ENCODE peak calls at places on chromosome 12, in nine cellular contexts. One of them, this sample, is unnamed.

GRCh38 chr12:78489990-78490389 is 374.6 kb upstream of the SYT1 start:
- DNase-seq in lung: no peak
- DNase-seq in left ventricle myocardium inferior: no peak
- DNase-seq in CD8-positive, alpha-beta T cell: no peak
- DNase-seq in suprapubic skin: no peak
- DNase-seq in astrocyte: peak; percentile 44
- DNase-seq in neural progenitor cell: no peak
- DNase-seq in adrenal gland: no peak
- DNase-seq in aorta: no peak
- DNase-seq in this sample: no peak

GRCh38 chr12:102849722-102850447 is 67.2 kb downstream of the PAH start:
- DNase-seq in lung: no peak
- DNase-seq in left ventricle myocardium inferior: no peak
- DNase-seq in CD8-positive, alpha-beta T cell: no peak
- DNase-seq in suprapubic skin: no peak
- DNase-seq in astrocyte: no peak
- DNase-seq in neural progenitor cell: no peak
- DNase-seq in adrenal gland: no peak
- DNase-seq in aorta: no peak
- DNase-seq in this sample: no peak

GRCh38 chr12:106332536-106332935 is 25.0 kb upstream of the POLR3B start:
- DNase-seq in lung: no peak
- DNase-seq in left ventricle myocardium inferior: no peak
- DNase-seq in CD8-positive, alpha-beta T cell: no peak
- DNase-seq in suprapubic skin: no peak
- DNase-seq in astrocyte: no peak
- DNase-seq in neural progenitor cell: no peak
- DNase-seq in adrenal gland: no peak
- DNase-seq in aorta: no peak
- DNase-seq in this sample: no peak

GRCh38 chr12:116525418-116526001 is 33.7 kb upstream of the MAP1LC3B2 start:
- DNase-seq in lung: peak; percentile 56
- DNase-seq in left ventricle myocardium inferior: peak; percentile 48
- DNase-seq in CD8-positive, alpha-beta T cell: no peak
- DNase-seq in suprapubic skin: peak; percentile 88
- DNase-seq in astrocyte: peak; percentile 94
- DNase-seq in neural progenitor cell: no peak
- DNase-seq in adrenal gland: peak; percentile 65
- DNase-seq in aorta: peak; percentile 90
- DNase-seq in this sample: peak; percentile 92

GRCh38 chr12:79873223-79873622 is 61.7 kb downstream of the PPP1R12A start:
- DNase-seq in lung: no peak
- DNase-seq in left ventricle myocardium inferior: no peak
- DNase-seq in CD8-positive, alpha-beta T cell: no peak
- DNase-seq in suprapubic skin: no peak
- DNase-seq in astrocyte: no peak
- DNase-seq in neural progenitor cell: no peak
- DNase-seq in adrenal gland: no peak
- DNase-seq in aorta: no peak
- DNase-seq in this sample: no peak

GRCh38 chr12:48389409-48389808 is 38.7 kb upstream of the ZNF641 start:
- DNase-seq in lung: no peak
- DNase-seq in left ventricle myocardium inferior: no peak
- DNase-seq in CD8-positive, alpha-beta T cell: no peak
- DNase-seq in suprapubic skin: no peak
- DNase-seq in astrocyte: no peak
- DNase-seq in neural progenitor cell: no peak
- DNase-seq in adrenal gland: no peak
- DNase-seq in aorta: no peak
- DNase-seq in this sample: no peak

GRCh38 chr12:121001060-121001459 is 15.2 kb downstream of the C12orf43 start:
- DNase-seq in lung: no peak
- DNase-seq in left ventricle myocardium inferior: no peak
- DNase-seq in CD8-positive, alpha-beta T cell: no peak
- DNase-seq in suprapubic skin: no peak
- DNase-seq in astrocyte: no peak
- DNase-seq in neural progenitor cell: no peak
- DNase-seq in adrenal gland: no peak
- DNase-seq in aorta: no peak
- DNase-seq in this sample: no peak

GRCh38 chr12:14554281-14555008 is 13.2 kb downstream of the PLBD1 start:
- DNase-seq in lung: peak; percentile 87
- DNase-seq in left ventricle myocardium inferior: peak; percentile 88
- DNase-seq in CD8-positive, alpha-beta T cell: no peak
- DNase-seq in suprapubic skin: peak; percentile 88
- DNase-seq in astrocyte: no peak
- DNase-seq in neural progenitor cell: no peak
- DNase-seq in adrenal gland: peak; percentile 75
- DNase-seq in aorta: peak; percentile 91
- DNase-seq in this sample: peak; percentile 87

GRCh38 chr12:6748761-6749160 is 4.2 kb downstream of the MLF2 start:
- DNase-seq in lung: no peak
- DNase-seq in left ventricle myocardium inferior: no peak
- DNase-seq in CD8-positive, alpha-beta T cell: no peak
- DNase-seq in suprapubic skin: no peak
- DNase-seq in astrocyte: no peak
- DNase-seq in neural progenitor cell: no peak
- DNase-seq in adrenal gland: no peak
- DNase-seq in aorta: no peak
- DNase-seq in this sample: no peak

GRCh38 chr12:34219046-34219770 is 196.9 kb downstream of the ALG10 start:
- DNase-seq in lung: no peak
- DNase-seq in left ventricle myocardium inferior: no peak
- DNase-seq in CD8-positive, alpha-beta T cell: peak; percentile 50
- DNase-seq in suprapubic skin: no peak
- DNase-seq in astrocyte: no peak
- DNase-seq in neural progenitor cell: no peak
- DNase-seq in adrenal gland: peak; percentile 44
- DNase-seq in aorta: no peak
- DNase-seq in this sample: no peak

GRCh38 chr12:112858776-112859175 is 48.0 kb upstream of the OAS1 start:
- DNase-seq in lung: no peak
- DNase-seq in left ventricle myocardium inferior: no peak
- DNase-seq in CD8-positive, alpha-beta T cell: no peak
- DNase-seq in suprapubic skin: no peak
- DNase-seq in astrocyte: no peak
- DNase-seq in neural progenitor cell: no peak
- DNase-seq in adrenal gland: no peak
- DNase-seq in aorta: no peak
- DNase-seq in this sample: no peak

GRCh38 chr12:3777206-3777809 is 24.4 kb upstream of the CRACR2A start:
- DNase-seq in lung: no peak
- DNase-seq in left ventricle myocardium inferior: no peak
- DNase-seq in CD8-positive, alpha-beta T cell: no peak
- DNase-seq in suprapubic skin: no peak
- DNase-seq in astrocyte: peak; percentile 12
- DNase-seq in neural progenitor cell: peak; percentile 66
- DNase-seq in adrenal gland: no peak
- DNase-seq in aorta: no peak
- DNase-seq in this sample: no peak

GRCh38 chr12:89863332-89863938 is 154.8 kb upstream of the ATP2B1 start:
- DNase-seq in lung: no peak
- DNase-seq in left ventricle myocardium inferior: no peak
- DNase-seq in CD8-positive, alpha-beta T cell: peak; percentile 69
- DNase-seq in suprapubic skin: no peak
- DNase-seq in astrocyte: no peak
- DNase-seq in neural progenitor cell: no peak
- DNase-seq in adrenal gland: no peak
- DNase-seq in aorta: no peak
- DNase-seq in this sample: no peak

GRCh38 chr12:2057041-2057792 is 4.4 kb downstream of the CACNA1C start:
- DNase-seq in lung: no peak
- DNase-seq in left ventricle myocardium inferior: peak; percentile 58
- DNase-seq in CD8-positive, alpha-beta T cell: no peak
- DNase-seq in suprapubic skin: peak; percentile 70
- DNase-seq in astrocyte: no peak
- DNase-seq in neural progenitor cell: peak; percentile 93
- DNase-seq in adrenal gland: peak; percentile 82
- DNase-seq in aorta: peak; percentile 73
- DNase-seq in this sample: peak; percentile 90

GRCh38 chr12:78209851-78210493 is 379.3 kb downstream of the NAV3 start:
- DNase-seq in lung: no peak
- DNase-seq in left ventricle myocardium inferior: peak; percentile 33
- DNase-seq in CD8-positive, alpha-beta T cell: no peak
- DNase-seq in suprapubic skin: no peak
- DNase-seq in astrocyte: no peak
- DNase-seq in neural progenitor cell: no peak
- DNase-seq in adrenal gland: no peak
- DNase-seq in aorta: peak; percentile 42
- DNase-seq in this sample: no peak

GRCh38 chr12:57232156-57232756 is 2.7 kb downstream of the SHMT2 start:
- DNase-seq in lung: no peak
- DNase-seq in left ventricle myocardium inferior: no peak
- DNase-seq in CD8-positive, alpha-beta T cell: no peak
- DNase-seq in suprapubic skin: no peak
- DNase-seq in astrocyte: no peak
- DNase-seq in neural progenitor cell: no peak
- DNase-seq in adrenal gland: no peak
- DNase-seq in aorta: peak; percentile 64
- DNase-seq in this sample: no peak
- H3K36me3 ChIP-seq in lung: peaks cover 38% of the 10 kb centered on the region
- H3K36me3 ChIP-seq in left ventricle myocardium inferior: peaks cover 38% of the 10 kb centered on the region
- H3K36me3 ChIP-seq in CD8-positive, alpha-beta T cell: peaks cover 23% of the 10 kb centered on the region
- H3K36me3 ChIP-seq in suprapubic skin: peaks cover 36% of the 10 kb centered on the region
- H3K36me3 ChIP-seq in astrocyte: peaks cover 23% of the 10 kb centered on the region
- H3K36me3 ChIP-seq in neural progenitor cell: no peaks in the 10 kb centered on the region
- H3K36me3 ChIP-seq in adrenal gland: peaks cover 30% of the 10 kb centered on the region
- H3K36me3 ChIP-seq in aorta: peaks cover 9% of the 10 kb centered on the region
- H3K36me3 ChIP-seq in this sample: peaks cover 4% of the 10 kb centered on the region

GRCh38 chr12:108646597-108647190 is 13.0 kb upstream of the SELPLG start:
- DNase-seq in lung: no peak
- DNase-seq in left ventricle myocardium inferior: no peak
- DNase-seq in CD8-positive, alpha-beta T cell: no peak
- DNase-seq in suprapubic skin: no peak
- DNase-seq in astrocyte: peak; percentile 45
- DNase-seq in neural progenitor cell: no peak
- DNase-seq in adrenal gland: no peak
- DNase-seq in aorta: no peak
- DNase-seq in this sample: no peak

GRCh38 chr12:108648371-108648770 is 14.7 kb upstream of the SELPLG start:
- DNase-seq in lung: no peak
- DNase-seq in left ventricle myocardium inferior: no peak
- DNase-seq in CD8-positive, alpha-beta T cell: no peak
- DNase-seq in suprapubic skin: peak; percentile 32
- DNase-seq in astrocyte: no peak
- DNase-seq in neural progenitor cell: no peak
- DNase-seq in adrenal gland: no peak
- DNase-seq in aorta: no peak
- DNase-seq in this sample: no peak

GRCh38 chr12:108647936-108648287 is 14.2 kb upstream of the SELPLG start:
- DNase-seq in lung: no peak
- DNase-seq in left ventricle myocardium inferior: no peak
- DNase-seq in CD8-positive, alpha-beta T cell: no peak
- DNase-seq in suprapubic skin: peak; percentile 44
- DNase-seq in astrocyte: no peak
- DNase-seq in neural progenitor cell: no peak
- DNase-seq in adrenal gland: no peak
- DNase-seq in aorta: no peak
- DNase-seq in this sample: no peak

GRCh38 chr12:108645686-108646596 is 12.2 kb upstream of the SELPLG start:
- DNase-seq in lung: no peak
- DNase-seq in left ventricle myocardium inferior: no peak
- DNase-seq in CD8-positive, alpha-beta T cell: no peak
- DNase-seq in suprapubic skin: peak; percentile 41
- DNase-seq in astrocyte: no peak
- DNase-seq in neural progenitor cell: no peak
- DNase-seq in adrenal gland: no peak
- DNase-seq in aorta: no peak
- DNase-seq in this sample: no peak

GRCh38 chr12:108647199-108647935 is 13.7 kb upstream of the SELPLG start:
- DNase-seq in lung: no peak
- DNase-seq in left ventricle myocardium inferior: no peak
- DNase-seq in CD8-positive, alpha-beta T cell: no peak
- DNase-seq in suprapubic skin: no peak
- DNase-seq in astrocyte: no peak
- DNase-seq in neural progenitor cell: no peak
- DNase-seq in adrenal gland: no peak
- DNase-seq in aorta: no peak
- DNase-seq in this sample: no peak
- H3K36me3 ChIP-seq in lung: peaks cover 25% of the 10 kb centered on the region
- H3K36me3 ChIP-seq in left ventricle myocardium inferior: peaks cover 78% of the 10 kb centered on the region
- H3K36me3 ChIP-seq in CD8-positive, alpha-beta T cell: no peaks in the 10 kb centered on the region
- H3K36me3 ChIP-seq in suprapubic skin: peaks cover 71% of the 10 kb centered on the region
- H3K36me3 ChIP-seq in astrocyte: peaks cover 69% of the 10 kb centered on the region
- H3K36me3 ChIP-seq in neural progenitor cell: peaks cover 9% of the 10 kb centered on the region
- H3K36me3 ChIP-seq in adrenal gland: peaks cover 33% of the 10 kb centered on the region
- H3K36me3 ChIP-seq in aorta: peaks cover 13% of the 10 kb centered on the region
- H3K36me3 ChIP-seq in this sample: peaks cover 31% of the 10 kb centered on the region

GRCh38 chr12:46205293-46205692 is 63.5 kb downstream of the SLC38A1 start:
- DNase-seq in lung: no peak
- DNase-seq in left ventricle myocardium inferior: no peak
- DNase-seq in CD8-positive, alpha-beta T cell: no peak
- DNase-seq in suprapubic skin: no peak
- DNase-seq in astrocyte: no peak
- DNase-seq in neural progenitor cell: no peak
- DNase-seq in adrenal gland: no peak
- DNase-seq in aorta: no peak
- DNase-seq in this sample: no peak

GRCh38 chr12:46208370-46208769 is 60.5 kb downstream of the SLC38A1 start:
- DNase-seq in lung: no peak
- DNase-seq in left ventricle myocardium inferior: no peak
- DNase-seq in CD8-positive, alpha-beta T cell: no peak
- DNase-seq in suprapubic skin: no peak
- DNase-seq in astrocyte: no peak
- DNase-seq in neural progenitor cell: no peak
- DNase-seq in adrenal gland: no peak
- DNase-seq in aorta: no peak
- DNase-seq in this sample: no peak

GRCh38 chr12:46209165-46209564 is 59.7 kb downstream of the SLC38A1 start:
- DNase-seq in lung: no peak
- DNase-seq in left ventricle myocardium inferior: no peak
- DNase-seq in CD8-positive, alpha-beta T cell: no peak
- DNase-seq in suprapubic skin: no peak
- DNase-seq in astrocyte: peak; percentile 27
- DNase-seq in neural progenitor cell: no peak
- DNase-seq in adrenal gland: no peak
- DNase-seq in aorta: no peak
- DNase-seq in this sample: no peak

GRCh38 chr12:46207644-46208043 is 61.2 kb downstream of the SLC38A1 start:
- DNase-seq in lung: no peak
- DNase-seq in left ventricle myocardium inferior: no peak
- DNase-seq in CD8-positive, alpha-beta T cell: no peak
- DNase-seq in suprapubic skin: no peak
- DNase-seq in astrocyte: no peak
- DNase-seq in neural progenitor cell: no peak
- DNase-seq in adrenal gland: no peak
- DNase-seq in aorta: no peak
- DNase-seq in this sample: no peak

GRCh38 chr12:46206471-46206870 is 62.4 kb downstream of the SLC38A1 start:
- DNase-seq in lung: no peak
- DNase-seq in left ventricle myocardium inferior: no peak
- DNase-seq in CD8-positive, alpha-beta T cell: no peak
- DNase-seq in suprapubic skin: no peak
- DNase-seq in astrocyte: no peak
- DNase-seq in neural progenitor cell: no peak
- DNase-seq in adrenal gland: no peak
- DNase-seq in aorta: no peak
- DNase-seq in this sample: no peak
- H3K36me3 ChIP-seq in lung: peaks cover 2% of the 10 kb centered on the region
- H3K36me3 ChIP-seq in left ventricle myocardium inferior: peaks cover 21% of the 10 kb centered on the region
- H3K36me3 ChIP-seq in CD8-positive, alpha-beta T cell: peaks cover 50% of the 10 kb centered on the region
- H3K36me3 ChIP-seq in suprapubic skin: peaks cover 8% of the 10 kb centered on the region
- H3K36me3 ChIP-seq in astrocyte: peaks cover 20% of the 10 kb centered on the region
- H3K36me3 ChIP-seq in neural progenitor cell: peaks cover 37% of the 10 kb centered on the region
- H3K36me3 ChIP-seq in adrenal gland: no peaks in the 10 kb centered on the region
- H3K36me3 ChIP-seq in aorta: peaks cover 2% of the 10 kb centered on the region
- H3K36me3 ChIP-seq in this sample: no peaks in the 10 kb centered on the region

GRCh38 chr12:132053338-132054330 is 90.5 kb downstream of the DDX51 start:
- DNase-seq in lung: no peak
- DNase-seq in left ventricle myocardium inferior: no peak
- DNase-seq in CD8-positive, alpha-beta T cell: no peak
- DNase-seq in suprapubic skin: no peak
- DNase-seq in astrocyte: no peak
- DNase-seq in neural progenitor cell: no peak
- DNase-seq in adrenal gland: no peak
- DNase-seq in aorta: no peak
- DNase-seq in this sample: no peak
- H3K36me3 ChIP-seq in lung: peaks cover 75% of the 10 kb centered on the region
- H3K36me3 ChIP-seq in left ventricle myocardium inferior: peaks cover 89% of the 10 kb centered on the region
- H3K36me3 ChIP-seq in CD8-positive, alpha-beta T cell: peaks cover 69% of the 10 kb centered on the region
- H3K36me3 ChIP-seq in suprapubic skin: peaks cover 95% of the 10 kb centered on the region
- H3K36me3 ChIP-seq in astrocyte: peaks cover 53% of the 10 kb centered on the region
- H3K36me3 ChIP-seq in neural progenitor cell: peaks cover 8% of the 10 kb centered on the region
- H3K36me3 ChIP-seq in adrenal gland: peaks cover 76% of the 10 kb centered on the region
- H3K36me3 ChIP-seq in aorta: peaks cover 19% of the 10 kb centered on the region
- H3K36me3 ChIP-seq in this sample: peaks cover 42% of the 10 kb centered on the region

This sample was measured in sigmoid colon.